ENCODE peak calls at places on chromosomes 1 and 21, in four cellular contexts. X is lung, J is astrocyte of the spinal cord, P is A549. H is an unnamed sample.

GRCh38 chr1:19028110-19028509 is 71.6 kb upstream of the IFFO2 start:
- DNase-seq in X (no peak), J (no peak), P (no peak), H (no peak)

GRCh38 chr21:41878831-41879189 is 334 bp downstream of the PRDM15 start:
- DNase-seq in X (peak; percentile 81), J (peak; percentile 85), P (peak; percentile 68), H (peak; percentile 90)

GRCh38 chr1:171127481-171127880 is 36.8 kb downstream of the FMO3 start:
- DNase-seq in X (no peak), J (peak; percentile 87), P (no peak), H (peak; percentile 95)

GRCh38 chr1:39107891-39108290 is 81.7 kb downstream of the NDUFS5 start:
- DNase-seq in X (no peak), J (no peak), P (no peak), H (no peak)

GRCh38 chr1:21012937-21013336 is 163.8 kb downstream of the EIF4G3 start:
- DNase-seq in X (no peak), J (peak; percentile 64), P (no peak), H (no peak)

GRCh38 chr1:221777434-221778072 is 35.7 kb upstream of the DUSP10 start:
- DNase-seq in X (no peak), J (no peak), P (no peak), H (no peak)

GRCh38 chr1:85366391-85366790 is 90.0 kb upstream of the BCL10 start:
- DNase-seq in X (no peak), J (peak; percentile 84), P (no peak), H (peak; percentile 88)

GRCh38 chr1:52970149-52970548 is 43.1 kb downstream of the SCP2 start:
- DNase-seq in X (no peak), J (peak; percentile 22), P (peak; percentile 20), H (peak; percentile 54)

GRCh38 chr1:151839457-151840409 is at the start of gene C2CD4D:
- DNase-seq in X (peak; percentile 40), J (no peak), P (no peak), H (no peak)

GRCh38 chr1:175792126-175792525 is 48.7 kb upstream of the TNR start:
- DNase-seq in X (no peak), J (no peak), P (no peak), H (no peak)

GRCh38 chr1:210775289-210775688 is 358.7 kb downstream of the KCNH1 start:
- DNase-seq in X (no peak), J (no peak), P (no peak), H (no peak)

GRCh38 chr1:240501115-240501514 is 110.8 kb downstream of the GREM2 start:
- DNase-seq in X (no peak), J (no peak), P (peak; percentile 32), H (no peak)

GRCh38 chr1:184418955-184419733 is 32.3 kb downstream of the C1orf21 start:
- DNase-seq in X (no peak), J (peak; percentile 22), P (no peak), H (no peak)

GRCh38 chr1:100433563-100433962 is 81.3 kb downstream of the CDC14A start:
- DNase-seq in X (no peak), J (no peak), P (no peak), H (no peak)

GRCh38 chr1:64042331-64043100 is 160.9 kb upstream of the UBE2U start:
- DNase-seq in X (peak; percentile 69), J (peak; percentile 97), P (no peak), H (peak; percentile 99)

GRCh38 chr1:175933801-175934200 is 190.4 kb upstream of the TNR start:
- DNase-seq in X (no peak), J (no peak), P (peak; percentile 4), H (peak; percentile 26)

GRCh38 chr1:66399888-66400529 is 133.9 kb upstream of the SGIP1 start:
- DNase-seq in X (no peak), J (no peak), P (no peak), H (no peak)

GRCh38 chr1:181239086-181239485 is 150.6 kb downstream of the IER5 start:
- DNase-seq in X (no peak), J (no peak), P (no peak), H (no peak)

GRCh38 chr1:67191668-67192520 is 25.6 kb downstream of the IL23R start:
- DNase-seq in X (no peak), J (no peak), P (no peak), H (peak; percentile 40)

GRCh38 chr1:36358514-36359084 is 27.1 kb downstream of the STK40 start:
- DNase-seq in X (no peak), J (no peak), P (no peak), H (no peak)

GRCh38 chr1:36352910-36353878 is 29.7 kb upstream of the EVA1B start:
- DNase-seq in X (no peak), J (peak; percentile 79), P (no peak), H (peak; percentile 78)

GRCh38 chr1:36354486-36354885 is 31.0 kb upstream of the EVA1B start:
- DNase-seq in X (no peak), J (no peak), P (no peak), H (no peak)

GRCh38 chr1:36352141-36352909 is 28.9 kb upstream of the EVA1B start:
- DNase-seq in X (no peak), J (peak; percentile 15), P (no peak), H (peak; percentile 72)

GRCh38 chr1:36355811-36356210 is 29.9 kb downstream of the STK40 start:
- DNase-seq in X (no peak), J (no peak), P (no peak), H (no peak)
- TF ChIP-seq CTCF in X (no peak), J (no peak), P (no peak), H (no peak)

GRCh38 chr1:234605983-234606730 is 3.8 kb downstream of the IRF2BP2 start:
- DNase-seq in X (no peak), J (peak; percentile 67), P (peak; percentile 75), H (peak; percentile 66)

GRCh38 chr1:234608026-234608719 is 1.8 kb downstream of the IRF2BP2 start:
- DNase-seq in X (peak; percentile 85), J (peak; percentile 92), P (peak; percentile 92), H (peak; percentile 95)

GRCh38 chr1:234607091-234608025 is 2.6 kb downstream of the IRF2BP2 start:
- DNase-seq in X (no peak), J (peak; percentile 56), P (peak; percentile 70), H (peak; percentile 52)

GRCh38 chr1:234605493-234605982 is 4.4 kb downstream of the IRF2BP2 start:
- DNase-seq in X (no peak), J (no peak), P (no peak), H (no peak)

DNA sequence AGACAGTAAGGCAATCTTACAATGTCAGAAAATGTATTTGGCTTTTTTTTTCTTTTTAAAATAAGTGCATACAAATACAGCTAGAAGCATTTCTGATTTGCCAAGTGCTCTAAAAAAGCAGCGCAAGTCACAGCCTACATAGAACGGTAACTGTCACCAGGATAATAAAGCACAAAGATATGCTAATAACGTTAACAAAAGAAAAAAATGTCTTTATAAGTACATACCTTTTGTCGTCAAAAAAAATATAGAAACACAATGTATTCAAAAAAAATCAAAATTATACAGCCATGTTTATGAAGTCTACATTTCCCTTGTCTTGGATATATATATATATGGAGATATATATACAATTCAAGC is 3.3 kb downstream of the IRF2BP2 start:
- DNase-seq in X (no peak), J (no peak), P (no peak), H (no peak)
- TF ChIP-seq CTCF in X (no peak), J (no peak), P (no peak), H (no peak)

GRCh38 chr1:98659879-98660278 is 1.6 kb upstream of the SNX7 start:
- DNase-seq in X (no peak), J (no peak), P (no peak), H (no peak)

GRCh38 chr1:98662354-98662665 is 789 bp downstream of the SNX7 start:
- DNase-seq in X (no peak), J (no peak), P (no peak), H (no peak)

GRCh38 chr1:98660941-98661543 is 479 bp upstream of the SNX7 start:
- DNase-seq in X (no peak), J (peak; percentile 31), P (no peak), H (peak; percentile 36)

DNA sequence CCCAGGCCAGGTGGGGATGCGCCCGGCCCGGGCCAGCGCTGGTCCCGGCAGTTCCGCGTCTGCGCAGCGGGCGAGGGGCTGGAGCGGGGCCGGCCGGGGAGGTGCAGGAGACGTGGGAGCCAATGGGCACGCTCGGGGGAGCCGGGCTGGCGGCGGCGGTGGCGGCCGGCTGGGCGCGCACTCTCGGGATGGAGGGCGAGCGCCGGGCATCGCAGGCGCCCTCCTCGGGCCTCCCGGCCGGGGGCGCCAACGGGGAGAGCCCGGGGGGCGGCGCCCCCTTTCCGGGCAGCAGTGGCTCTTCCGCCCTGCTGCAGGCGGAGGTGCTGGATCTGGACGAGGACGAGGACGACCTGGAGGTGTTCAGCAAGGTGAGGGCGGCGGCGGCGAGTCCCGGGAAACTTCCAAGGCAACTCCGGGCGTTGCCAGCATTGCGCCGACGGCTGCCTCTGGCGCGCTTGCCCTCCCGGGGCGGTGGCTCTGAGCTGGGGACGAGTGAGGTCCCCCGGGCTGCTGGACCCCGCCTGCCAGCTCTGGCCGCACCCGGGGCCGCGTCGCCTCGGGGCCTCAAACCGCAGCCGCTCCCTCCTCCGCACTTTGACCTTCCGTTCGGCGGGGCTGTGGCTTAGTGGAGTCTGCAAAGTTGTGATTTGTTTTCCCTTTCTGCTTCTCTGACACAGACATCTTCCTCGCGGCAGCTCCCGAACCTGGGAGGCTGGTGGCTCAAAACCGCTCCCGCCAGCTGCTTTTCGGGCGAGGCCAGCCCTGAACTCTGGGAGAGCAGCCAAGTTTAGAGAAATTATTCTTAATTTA is at the start of gene SNX7:
- DNase-seq in X (peak; percentile 84), J (peak; percentile 79), P (peak; percentile 70), H (peak; percentile 68)
- TF ChIP-seq CTCF in X (no peak), J (peak; percentile 25), P (peak; percentile 22), H (no peak)

GRCh38 chr1:17865912-17866311 is 110.8 kb downstream of the ACTL8 start:
- DNase-seq in X (no peak), J (no peak), P (no peak), H (no peak)

GRCh38 chr1:17866451-17867029 is 111.4 kb downstream of the ACTL8 start:
- DNase-seq in X (no peak), J (peak; percentile 79), P (peak; percentile 51), H (peak; percentile 95)

GRCh38 chr1:17870679-17871078 is 115.5 kb downstream of the ACTL8 start:
- DNase-seq in X (no peak), J (no peak), P (no peak), H (no peak)

GRCh38 chr1:17869826-17870225 is 114.7 kb downstream of the ACTL8 start:
- DNase-seq in X (no peak), J (no peak), P (no peak), H (peak; percentile 69)

GRCh38 chr1:17867470-17867869 is 112.3 kb downstream of the ACTL8 start:
- DNase-seq in X (no peak), J (no peak), P (no peak), H (no peak)
- TF ChIP-seq CTCF in X (no peak), J (no peak), P (no peak), H (no peak)

GRCh38 chr21:45183852-45184251 is 103.8 kb downstream of the POFUT2 start:
- DNase-seq in X (no peak), J (no peak), P (no peak), H (no peak)
- TF ChIP-seq CTCF in X (no peak), J (no peak), P (no peak), H (no peak)

H was measured in cardiac fibroblast.